ENCODE peak calls at places on chromosome 14, in four cellular contexts. S, W, G and L are unnamed samples.

GRCh38 chr14:36068777-36069534 is 107.6 kb downstream of the PTCSC3 start:
- DNase-seq in S (no peak), G (no peak), W (no peak), L (no peak)

GRCh38 chr14:91580886-91581615 is 70.9 kb upstream of the PPP4R3A start:
- DNase-seq in G (no peak), S (no peak), W (no peak), L (no peak)

GRCh38 chr14:53144244-53144643 is 8.9 kb downstream of the DDHD1 start:
- DNase-seq in G (no peak), W (no peak), S (no peak), L (no peak)

GRCh38 chr14:68363841-68364711 is 428.8 kb downstream of the ZFP36L1 start:
- DNase-seq in G (no peak), S (peak; percentile 95), W (peak; percentile 95), L (no peak)

GRCh38 chr14:24734917-24735500 is 101.0 kb upstream of the GZMB start:
- DNase-seq in W (peak; percentile 83), G (peak; percentile 71), S (peak; percentile 71), L (peak; percentile 84)

GRCh38 chr14:101851716-101852395 is 90.3 kb downstream of the PPP2R5C start:
- DNase-seq in W (no peak), G (no peak), S (no peak), L (no peak)

GRCh38 chr14:95535226-95536021 is 574 bp downstream of the GLRX5 start:
- DNase-seq in S (no peak), W (peak; percentile 25), G (no peak), L (no peak)

GRCh38 chr14:46058964-46059580 is 592.5 kb downstream of the RPL10L start:
- DNase-seq in S (no peak), G (no peak), W (no peak), L (no peak)

GRCh38 chr14:39873793-39874192 is 441.6 kb upstream of the FBXO33 start:
- DNase-seq in S (no peak), W (no peak), G (no peak), L (no peak)

GRCh38 chr14:29222671-29223268 is 456.2 kb downstream of the FOXG1 start:
- DNase-seq in W (no peak), S (peak; percentile 53), G (no peak), L (no peak)

GRCh38 chr14:20118795-20119194 is 8.3 kb downstream of the OR4K17 start:
- DNase-seq in G (no peak), S (no peak), W (no peak), L (no peak)

GRCh38 chr14:69423279-69423678 is 24.8 kb downstream of the SLC39A9 start:
- DNase-seq in S (no peak), W (no peak), G (no peak), L (no peak)
- TF ChIP-seq CTCF in S (no peak), W (no peak), G (no peak), L (no peak)

GRCh38 chr14:75577090-75577489 is 1.3 kb upstream of the FLVCR2 start:
- DNase-seq in G (no peak), W (no peak), S (no peak), L (no peak)

GRCh38 chr14:75568141-75568540 is 10.3 kb upstream of the FLVCR2 start:
- DNase-seq in S (no peak), G (no peak), W (no peak), L (no peak)

GRCh38 chr14:75570797-75571196 is 7.6 kb upstream of the FLVCR2 start:
- DNase-seq in G (no peak), S (no peak), W (no peak), L (no peak)

GRCh38 chr14:75568791-75569190 is 9.6 kb upstream of the FLVCR2 start:
- DNase-seq in S (no peak), G (no peak), W (no peak), L (no peak)

DNA sequence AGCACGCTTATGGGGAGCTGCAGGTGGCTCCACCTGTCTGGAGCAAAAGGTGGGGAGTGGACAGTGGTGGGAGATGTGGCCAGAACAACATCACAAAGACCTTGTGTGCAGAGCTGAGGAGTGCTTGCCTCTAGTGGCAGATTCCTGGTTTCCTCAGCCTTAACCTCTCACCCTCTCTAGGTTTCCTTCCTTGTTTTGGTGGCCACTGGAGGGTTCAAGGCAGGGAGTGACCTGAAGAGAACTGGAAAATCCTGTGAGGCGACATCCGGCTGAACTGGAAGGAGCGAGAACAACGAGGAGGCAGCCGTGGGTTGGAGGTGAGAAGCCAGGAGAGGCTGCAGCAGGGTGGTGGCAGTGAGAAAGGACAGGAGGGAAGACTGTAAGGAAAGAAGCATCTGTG is 6.3 kb upstream of the FLVCR2 start:
- DNase-seq in W (no peak), S (no peak), G (no peak), L (no peak)
- H3K4me1 ChIP-seq in W (no peaks in the 10 kb centered on the region), S (no peaks in the 10 kb centered on the region), G (no peaks in the 10 kb centered on the region), L (no peaks in the 10 kb centered on the region)

GRCh38 chr14:93958567-93959238 is 17.7 kb downstream of the ASB2 start:
- DNase-seq in W (no peak), G (no peak), S (no peak), L (no peak)
- H3K27ac ChIP-seq in W (no peak overlapping the region), G (no peak overlapping the region), S (no peak overlapping the region), L (peak overlapping the region; percentile 53)

GRCh38 chr14:88750413-88750812 is 42.3 kb downstream of the EML5 start:
- DNase-seq in S (no peak), W (no peak), G (no peak), L (no peak)
- TF ChIP-seq CTCF in S (peak; percentile 44), W (no peak), G (no peak), L (no peak)

DNA sequence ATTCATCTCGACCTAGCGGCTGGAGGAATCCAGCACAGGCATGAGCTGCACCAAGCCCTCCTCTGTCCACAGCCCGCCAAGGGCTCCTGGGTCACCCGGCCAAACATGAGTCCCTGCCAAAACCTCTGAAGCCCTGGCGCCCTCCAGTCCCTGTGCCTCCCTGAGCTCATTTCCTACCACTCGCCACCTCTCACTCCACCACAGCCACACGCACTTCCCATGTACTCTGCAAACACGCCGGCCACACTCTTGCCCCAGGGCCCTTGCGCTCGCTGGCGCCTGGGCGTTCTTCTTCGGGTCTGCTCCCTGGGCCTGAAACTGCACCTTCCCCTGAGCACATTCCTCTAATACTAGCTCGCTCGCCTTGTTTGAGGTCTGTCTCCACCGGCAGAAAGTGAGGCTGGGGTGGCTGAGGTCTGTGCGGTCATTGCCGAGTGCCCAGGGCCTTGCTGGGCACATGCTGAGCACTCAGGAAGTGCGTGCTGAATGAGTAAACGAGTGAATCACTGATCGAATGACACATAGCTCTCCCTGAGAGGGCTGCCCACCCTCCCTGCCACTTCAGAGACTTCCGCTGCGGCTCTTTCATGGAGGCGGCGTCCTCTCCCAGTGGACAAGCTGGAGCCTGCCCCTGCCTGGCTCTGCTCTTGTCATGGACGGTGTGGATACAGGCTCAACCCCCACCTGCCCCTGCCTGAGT is 33.7 kb upstream of the DLK1 start:
- DNase-seq in W (no peak), S (peak; percentile 65), G (peak; percentile 75), L (no peak)
- H3K4me1 ChIP-seq in W (peaks cover under 1% of the 10 kb centered on the region), S (peaks cover 3% of the 10 kb centered on the region), G (no peaks in the 10 kb centered on the region), L (no peaks in the 10 kb centered on the region)

GRCh38 chr14:73358187-73358586 is 100.2 kb downstream of the NUMB start:
- DNase-seq in W (no peak), G (no peak), S (no peak), L (no peak)
- H3K27ac ChIP-seq in W (no peak overlapping the region), G (no peak overlapping the region), S (no peak overlapping the region), L (no peak overlapping the region)

GRCh38 chr14:69572634-69573135 is 2.0 kb downstream of the CCDC177 start:
- DNase-seq in G (no peak), W (no peak), S (no peak), L (no peak)

GRCh38 chr14:69573841-69574265 is 818 bp downstream of the CCDC177 start:
- DNase-seq in S (peak; percentile 82), G (no peak), W (peak; percentile 95), L (no peak)

GRCh38 chr14:69573205-69573840 is 1.3 kb downstream of the CCDC177 start:
- DNase-seq in G (no peak), W (no peak), S (no peak), L (no peak)

GRCh38 chr14:69574266-69574953 is at the start of gene CCDC177:
- DNase-seq in W (peak; percentile 94), G (peak; percentile 43), S (peak; percentile 90), L (no peak)

DNA sequence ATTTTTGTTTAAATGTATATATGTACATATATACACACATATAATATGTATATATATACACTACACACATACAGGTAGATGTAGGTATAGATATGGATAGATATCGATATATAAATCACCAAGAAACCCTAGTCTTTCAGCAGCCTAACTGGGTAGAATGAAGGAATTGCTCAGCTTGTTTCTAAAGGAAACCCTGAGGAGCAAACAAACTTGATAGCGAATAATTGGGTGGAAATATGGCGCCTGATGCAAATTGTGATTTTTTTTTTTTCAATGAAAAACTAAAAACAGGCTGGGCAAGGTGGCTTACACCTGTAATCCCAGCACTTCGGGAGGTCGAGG is 254 bp upstream of the CCDC177 start:
- DNase-seq in S (no peak), G (no peak), W (no peak), L (no peak)
- TF ChIP-seq CTCF in S (peak; percentile 55), G (no peak), W (no peak), L (no peak)